ENCODE peak calls at places on chromosomes 4 and X, in eight cellular contexts. N is sigmoid colon; I is GM12864; L is ovary; Q is BE2C; T is CD8-positive, alpha-beta memory T cell; F is fibroblast of mammary gland; Y is fibroblast of lung. E is an unnamed sample.

GRCh38 chr4:100738388-100739165 is 220.8 kb upstream of the EMCN start:
- DNase-seq in N (peak; percentile 58), L (no peak), I (no peak), Y (peak; percentile 98), T (no peak), Q (peak; percentile 17), F (peak; percentile 98), E (no peak)

GRCh38 chr4:169621754-169622481 is 1.5 kb downstream of the CLCN3 start:
- DNase-seq in I (no peak), Q (no peak), T (peak; percentile 71), F (peak; percentile 76), Y (peak; percentile 75), L (no peak), N (no peak), E (no peak)

GRCh38 chrX:39491548-39492297 is 606.0 kb downstream of the BCOR start:
- DNase-seq in Q (no peak), Y (no peak), N (no peak), I (peak; percentile 64), F (no peak), L (no peak), T (peak; percentile 43), E (no peak)

GRCh38 chrX:35289952-35290351 is 347.4 kb downstream of the FAM47B start:
- DNase-seq in F (no peak), N (no peak), I (no peak), Q (no peak), L (no peak), T (no peak), Y (no peak), E (no peak)

GRCh38 chr4:52718123-52718522 is 33.1 kb downstream of the ERVMER34-1 start:
- DNase-seq in F (peak; percentile 67), T (no peak), Y (peak; percentile 54), I (no peak), N (no peak), Q (no peak), L (no peak), E (no peak)

GRCh38 chr4:8871417-8872401 is at the start of gene HMX1:
- DNase-seq in L (no peak), N (no peak), T (no peak), Y (no peak), I (no peak), F (no peak), Q (peak; percentile 96), E (peak; percentile 69)

GRCh38 chrX:42119076-42119475 is 195.7 kb upstream of the CASK start:
- DNase-seq in T (no peak), L (no peak), Y (peak; percentile 71), N (no peak), I (no peak), F (peak; percentile 73), Q (no peak), E (no peak)

GRCh38 chr4:105274504-105274903 is 127.8 kb downstream of the TET2 start:
- DNase-seq in F (peak; percentile 42), T (no peak), N (no peak), Q (no peak), Y (no peak), I (no peak), L (no peak), E (no peak)

GRCh38 chr4:40719008-40719623 is 30.6 kb upstream of the NSUN7 start:
- DNase-seq in F (peak; percentile 69), T (peak; percentile 4), Q (no peak), L (no peak), N (no peak), Y (peak; percentile 66), I (peak; percentile 73), E (peak; percentile 28)

GRCh38 chr4:20172070-20172760 is 79.5 kb upstream of the SLIT2 start:
- DNase-seq in F (peak; percentile 4), Y (peak; percentile 7), L (no peak), I (no peak), T (no peak), Q (no peak), N (no peak), E (no peak)

GRCh38 chr4:9703391-9703790 is 78.0 kb upstream of the DRD5 start:
- DNase-seq in T (peak; percentile 67), I (peak; percentile 19), Q (peak; percentile 43), Y (no peak), L (peak; percentile 39), F (peak; percentile 30), N (peak; percentile 71), E (peak; percentile 78)

GRCh38 chrX:48785156-48785524 is 1.2 kb upstream of the GATA1 start:
- DNase-seq in N (no peak), T (no peak), I (no peak), L (no peak), Q (no peak), Y (no peak), F (no peak), E (no peak)

GRCh38 chr4:143626134-143626859 is 74.2 kb downstream of the FREM3 start:
- DNase-seq in Y (peak; percentile 41), F (peak; percentile 55), I (no peak), T (no peak), L (peak; percentile 60), N (peak; percentile 90), Q (no peak), E (peak; percentile 90)

GRCh38 chrX:47579537-47579936 is 2.7 kb upstream of the TIMP1 start:
- DNase-seq in T (no peak), L (no peak), I (no peak), F (peak; percentile 93), Q (no peak), N (no peak), Y (peak; percentile 78), E (no peak)

GRCh38 chr4:26397086-26397485 is 76.3 kb downstream of the RBPJ start:
- DNase-seq in L (no peak), N (no peak), Q (no peak), T (no peak), Y (no peak), F (no peak), I (no peak), E (peak; percentile 18)

GRCh38 chrX:23311731-23312130 is 22.9 kb upstream of the PTCHD1 start:
- DNase-seq in Q (no peak), L (no peak), I (no peak), Y (no peak), T (no peak), F (no peak), N (no peak), E (no peak)

GRCh38 chrX:10634681-10635161 is 14.3 kb upstream of the MID1 start:
- DNase-seq in L (no peak), F (peak; percentile 92), N (no peak), I (no peak), T (no peak), Q (peak; percentile 18), Y (peak; percentile 95), E (no peak)

GRCh38 chrX:6021316-6022091 is 207.2 kb downstream of the NLGN4X start:
- DNase-seq in N (no peak), I (peak; percentile 2), Q (peak; percentile 6), T (peak; percentile 11), F (peak; percentile 21), L (peak; percentile 29), Y (peak; percentile 27), E (peak; percentile 54)

GRCh38 chr4:155546451-155546850 is 120.2 kb upstream of the GUCY1A1 start:
- DNase-seq in L (no peak), I (no peak), T (no peak), N (no peak), Q (no peak), F (peak; percentile 75), Y (no peak), E (no peak)

GRCh38 chr4:82394896-82395295 is 21.1 kb upstream of the HNRNPD start:
- DNase-seq in L (no peak), Q (no peak), Y (no peak), I (no peak), F (no peak), N (no peak), T (no peak), E (no peak)

GRCh38 chr4:181569553-181569952 is 673.6 kb upstream of the TENM3 start:
- DNase-seq in L (no peak), T (no peak), Y (peak; percentile 57), N (no peak), Q (no peak), I (no peak), F (peak; percentile 73), E (no peak)

GRCh38 chr4:184420402-184420801 is 53.9 kb downstream of the IRF2 start:
- DNase-seq in N (no peak), T (no peak), I (no peak), Q (no peak), Y (no peak), F (no peak), L (no peak), E (no peak)

GRCh38 chr4:184422378-184422777 is 52.0 kb downstream of the IRF2 start:
- DNase-seq in Q (no peak), F (no peak), T (no peak), Y (no peak), N (no peak), I (no peak), L (no peak), E (no peak)

GRCh38 chr4:184419976-184420375 is 54.4 kb downstream of the IRF2 start:
- DNase-seq in T (no peak), F (no peak), L (no peak), Q (no peak), Y (no peak), N (no peak), I (no peak), E (no peak)

GRCh38 chr4:184421558-184422155 is 52.7 kb downstream of the IRF2 start:
- DNase-seq in F (no peak), N (no peak), Q (no peak), L (no peak), Y (no peak), I (no peak), T (no peak), E (no peak)

GRCh38 chr4:184420881-184421416 is 53.4 kb downstream of the IRF2 start:
- DNase-seq in N (no peak), T (no peak), Y (no peak), I (peak; percentile 60), F (no peak), Q (no peak), L (no peak), E (no peak)
- H3K4me3 ChIP-seq in N (no peak overlapping the region), T (peak overlapping the region; percentile 26), Y (no peak overlapping the region), I (no peak overlapping the region), F (no peak overlapping the region), Q (no peak overlapping the region), L (no peak overlapping the region), E (no peak overlapping the region)

GRCh38 chr4:153221783-153222161 is 17.5 kb downstream of the TRIM2 start:
- DNase-seq in N (no peak), I (no peak), L (no peak), Y (no peak), T (no peak), Q (no peak), F (no peak), E (no peak)
- H3K4me3 ChIP-seq in N (peak overlapping the region; percentile 75), I (no peak overlapping the region), L (peak overlapping the region; percentile 50), Y (peak overlapping the region; percentile 88), T (no peak overlapping the region), Q (peak overlapping the region; percentile 85), F (peak overlapping the region; percentile 68), E (peak overlapping the region; percentile 68)

GRCh38 chr4:44725166-44725565 is 1.2 kb downstream of the GNPDA2 start:
- DNase-seq in T (no peak), F (peak; percentile 21), Q (no peak), Y (peak; percentile 10), I (peak; percentile 4), L (no peak), N (no peak), E (no peak)
- H3K4me3 ChIP-seq in T (peak overlapping the region; percentile 93), F (peak overlapping the region; percentile 86), Q (peak overlapping the region; percentile 94), Y (peak overlapping the region; percentile 80), I (peak overlapping the region; percentile 66), L (peak overlapping the region; percentile 74), N (peak overlapping the region; percentile 90), E (peak overlapping the region; percentile 77)

DNA sequence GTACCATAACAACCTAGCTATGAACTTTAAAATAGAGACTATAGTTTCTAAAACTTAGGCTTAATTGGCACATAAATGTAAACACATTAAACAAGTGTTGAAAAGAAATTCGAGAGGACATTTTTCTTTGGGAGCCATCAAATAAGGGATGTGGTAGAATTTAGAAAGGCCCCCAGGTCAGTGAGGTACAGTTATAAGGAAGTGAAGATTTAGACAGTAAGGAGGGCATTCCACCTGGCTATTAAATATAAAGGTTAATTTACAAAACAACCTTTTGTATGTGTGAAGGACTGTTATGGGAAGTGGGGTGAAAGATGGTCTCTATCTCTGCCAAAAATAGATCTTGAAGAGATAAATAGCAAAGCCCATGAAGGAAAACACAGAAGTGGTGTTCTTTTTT is 83.9 kb downstream of the AFF1 start:
- DNase-seq in T (no peak), N (no peak), L (no peak), Y (no peak), I (no peak), F (no peak), Q (no peak), E (no peak)
- H3K4me3 ChIP-seq in T (no peak overlapping the region), N (no peak overlapping the region), L (no peak overlapping the region), Y (no peak overlapping the region), I (no peak overlapping the region), F (no peak overlapping the region), Q (no peak overlapping the region), E (no peak overlapping the region)

E was measured in testis.